ENCODE peak calls at places on chromosomes 1 and 21, in eight cellular contexts. E is OCI-LY7, M is RWPE2, D is HFF-Myc, S is pancreas, V is fibroblast of pulmonary artery, Y is fibroblast of lung, F is Peyer's patch. W is an unnamed sample.

GRCh38 chr1:86704972-86705632 is 726 bp downstream of the SH3GLB1 start:
- DNase-seq in D (peak), S (no peak), V (peak), M (peak), F (peak), E (peak), Y (peak), W (peak)

GRCh38 chr1:6638226-6638625 is 13.6 kb downstream of the THAP3 start:
- DNase-seq in Y (peak), F (no peak), E (no peak), S (no peak), D (no peak), V (peak), M (no peak), W (no peak)

GRCh38 chr1:204289280-204289679 is 70.4 kb downstream of the PLEKHA6 start:
- DNase-seq in D (no peak), S (no peak), M (no peak), F (no peak), V (no peak), E (no peak), Y (no peak), W (no peak)

GRCh38 chr1:172588296-172589291 is 55.6 kb downstream of the SUCO start:
- DNase-seq in F (no peak), Y (peak), S (no peak), M (peak), D (peak), E (no peak), V (peak), W (peak)

GRCh38 chr1:182561432-182561831 is 27.6 kb downstream of the RNASEL start:
- DNase-seq in D (no peak), M (no peak), F (no peak), Y (no peak), V (no peak), E (no peak), S (no peak), W (no peak)

GRCh38 chr1:159798893-159799292 is 3.3 kb upstream of the FCRL6 start:
- DNase-seq in D (peak), Y (peak), V (peak), M (no peak), E (peak), S (no peak), F (peak), W (peak)

GRCh38 chr21:25456672-25457071 is 150.6 kb downstream of the MRPL39 start:
- DNase-seq in S (no peak), V (peak), F (no peak), D (no peak), M (no peak), E (no peak), Y (peak), W (peak)

GRCh38 chr1:31679091-31679490 is 24.7 kb downstream of the COL16A1 start:
- DNase-seq in Y (no peak), V (no peak), E (no peak), M (no peak), S (no peak), F (no peak), D (no peak), W (no peak)

GRCh38 chr1:85259866-85260345 is 444 bp upstream of the C1orf52 start:
- DNase-seq in D (no peak), E (no peak), F (no peak), Y (peak), M (no peak), S (no peak), V (peak), W (peak)

GRCh38 chr1:116972676-116973035 is 28.9 kb upstream of the CD101 start:
- DNase-seq in Y (no peak), E (no peak), V (no peak), D (no peak), S (no peak), M (no peak), F (no peak), W (peak)

GRCh38 chr1:173477286-173478098 is at the start of gene PRDX6:
- DNase-seq in M (peak), V (peak), E (peak), F (no peak), Y (peak), D (peak), S (peak), W (peak)

GRCh38 chr1:217717959-217718358 is 86.8 kb downstream of the SPATA17 start:
- DNase-seq in S (no peak), D (no peak), M (no peak), V (no peak), F (no peak), E (no peak), Y (no peak), W (no peak)

GRCh38 chr1:206589206-206589605 is 23.1 kb downstream of the EIF2D start:
- DNase-seq in V (peak), S (no peak), D (peak), Y (peak), F (no peak), M (no peak), E (no peak), W (peak)

GRCh38 chr1:59433440-59433813 is 136.5 kb downstream of the FGGY start:
- DNase-seq in M (no peak), E (no peak), D (no peak), S (no peak), Y (no peak), F (no peak), V (no peak), W (no peak)

GRCh38 chr1:113118266-113118665 is 45.3 kb downstream of the LRIG2 start:
- DNase-seq in S (no peak), M (no peak), V (no peak), E (no peak), Y (no peak), F (no peak), D (no peak), W (peak)

GRCh38 chr1:150165622-150166612 is 16.2 kb downstream of the PLEKHO1 start:
- DNase-seq in V (peak), D (no peak), M (no peak), S (no peak), F (no peak), E (peak), Y (peak), W (peak)

DNA sequence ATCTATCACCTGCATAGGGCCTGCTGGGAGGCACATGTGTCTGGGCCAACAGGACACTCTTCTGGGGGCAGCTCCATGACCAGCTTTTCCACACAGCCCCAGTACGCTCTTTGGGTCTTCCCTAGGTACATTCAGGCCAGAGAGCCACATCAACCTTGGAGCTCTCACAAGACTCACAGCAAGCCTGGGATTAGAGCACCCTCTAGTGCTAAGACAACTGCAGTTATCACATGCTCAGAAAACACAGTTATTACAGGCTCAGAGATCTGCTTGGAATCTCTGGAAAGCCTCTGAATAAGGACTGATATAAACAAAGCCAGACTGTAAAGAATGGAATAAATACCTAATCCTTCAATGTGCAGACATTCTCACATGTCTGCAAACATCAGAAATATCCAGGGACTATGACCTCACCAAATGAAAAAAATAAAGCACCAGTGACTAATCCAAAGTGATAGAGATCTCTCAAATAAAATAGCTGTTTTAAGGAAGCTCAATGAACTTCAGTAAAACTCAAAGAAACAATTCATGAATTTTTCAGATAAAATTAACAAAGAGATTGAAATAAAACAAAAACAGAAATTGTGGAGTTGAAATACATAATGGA is 563.9 kb upstream of the NR5A2 start:
- DNase-seq in D (peak), Y (peak), F (no peak), V (peak), E (peak), S (peak), M (no peak), W (peak)
- TF ChIP-seq CTCF in D (peak), Y (peak), F (no peak), V (peak), E (peak), S (peak), M (peak), W (peak)

DNA sequence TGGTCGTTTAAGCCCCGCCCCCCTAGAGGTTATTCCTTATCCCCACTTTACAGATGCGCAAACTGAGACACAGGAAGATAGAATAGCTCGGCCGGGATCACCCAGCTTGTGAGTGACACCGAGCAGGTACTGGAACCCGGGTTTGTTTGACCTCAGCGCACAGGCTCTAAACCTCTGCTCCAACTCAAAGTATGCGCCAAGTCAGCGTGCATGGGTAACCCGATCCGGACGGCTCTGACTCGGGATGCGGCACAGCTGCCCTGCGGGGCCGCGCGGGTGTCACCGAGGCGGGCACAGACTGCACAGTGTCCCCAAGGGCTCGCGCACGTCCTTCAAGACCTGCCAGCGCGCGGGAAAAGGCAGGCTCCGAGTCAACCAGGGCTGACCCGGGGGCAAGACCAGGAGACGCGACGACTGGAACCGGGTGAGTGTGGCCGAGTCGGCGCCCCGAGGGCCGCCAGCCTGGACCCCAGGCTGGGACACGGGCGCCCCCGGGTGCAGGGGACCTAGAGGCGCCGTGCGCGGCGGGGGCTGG is 102.0 kb upstream of the SOD1 start:
- DNase-seq in D (no peak), V (no peak), F (no peak), S (peak), M (no peak), E (no peak), Y (no peak), W (no peak)
- TF ChIP-seq CTCF in D (no peak), V (no peak), F (no peak), S (no peak), M (no peak), E (no peak), Y (no peak), W (no peak)

DNA sequence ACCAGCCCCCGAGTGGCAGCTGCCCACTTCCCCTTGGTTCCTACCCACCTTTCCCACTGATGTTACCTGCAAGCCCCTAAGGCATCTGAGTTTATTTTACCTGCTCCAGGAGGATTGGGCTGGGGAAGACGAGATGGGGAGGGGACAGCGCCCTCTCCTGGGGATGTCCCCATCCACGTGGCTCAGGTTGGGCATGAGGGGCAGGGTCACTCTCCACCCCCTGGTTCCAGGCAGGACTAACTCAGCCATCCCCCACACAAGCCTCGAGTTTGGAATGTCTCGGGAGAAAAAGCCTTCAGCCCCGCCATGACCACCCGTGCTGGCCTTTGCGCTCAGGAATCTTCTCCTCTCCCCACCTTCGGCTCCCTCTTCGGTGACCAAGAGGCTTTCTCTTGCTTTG is 90.0 kb downstream of the ARHGEF10L start:
- DNase-seq in S (no peak), Y (no peak), F (no peak), E (no peak), V (no peak), D (no peak), M (no peak), W (no peak)
- TF ChIP-seq CTCF in S (no peak), Y (no peak), F (peak), E (peak), V (no peak), D (peak), M (peak), W (peak)

DNA sequence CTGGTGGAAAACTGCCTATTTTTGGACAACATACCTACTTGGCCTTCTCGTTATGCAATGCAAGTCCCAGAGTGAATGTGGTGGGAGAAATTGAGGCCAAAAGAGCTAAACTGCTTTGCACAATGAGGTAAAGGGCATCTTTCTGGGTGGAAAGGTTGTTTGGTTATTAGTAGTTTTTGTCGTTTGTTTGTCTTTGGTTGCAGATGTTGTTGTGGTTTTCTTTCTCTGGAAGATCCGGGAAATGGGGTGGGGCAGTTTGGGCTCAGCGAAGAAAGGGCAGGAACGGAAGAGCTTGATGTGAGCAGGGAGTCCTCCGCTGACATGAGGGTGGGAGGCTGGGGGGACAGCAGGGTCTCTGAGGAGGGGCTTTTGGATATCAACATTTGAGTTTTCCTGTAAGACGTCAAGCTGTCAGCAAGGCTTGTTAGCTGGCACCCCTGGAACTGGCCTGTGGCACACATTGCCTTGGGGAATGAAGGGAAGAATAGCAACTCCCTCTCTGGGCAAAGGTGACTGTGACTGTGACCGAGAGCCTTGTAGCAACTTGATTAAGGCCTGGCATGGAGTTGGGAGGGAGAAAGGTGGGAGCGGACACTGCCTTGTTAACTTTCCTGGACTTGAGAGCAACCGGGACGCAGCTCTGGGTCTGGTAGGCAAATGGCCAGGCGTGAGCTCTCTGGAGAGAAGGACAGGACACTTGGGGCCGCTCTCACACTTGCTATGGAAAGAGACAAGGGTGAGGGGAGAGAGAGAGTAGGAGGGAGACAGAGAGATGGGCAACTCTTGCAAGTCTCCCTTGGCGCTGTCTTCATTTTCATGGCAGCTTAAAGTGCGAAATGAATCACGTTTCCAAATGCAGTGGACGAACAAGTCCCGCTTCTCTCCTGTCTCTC is 15.4 kb upstream of the OPRD1 start:
- DNase-seq in D (no peak), Y (no peak), S (no peak), E (no peak), M (no peak), F (no peak), V (no peak), W (no peak)
- TF ChIP-seq CTCF in D (no peak), Y (no peak), S (no peak), E (no peak), M (no peak), F (no peak), V (no peak), W (no peak)

GRCh38 chr1:23198373-23198772 is 18.9 kb downstream of the HTR1D start:
- DNase-seq in M (no peak), F (no peak), S (no peak), D (peak), V (peak), Y (peak), E (no peak), W (peak)
- TF ChIP-seq CTCF in M (peak), F (no peak), S (no peak), D (no peak), V (peak), Y (no peak), E (no peak), W (no peak)

GRCh38 chr1:55481634-55482033 is 266.5 kb upstream of the USP24 start:
- DNase-seq in V (no peak), D (no peak), M (no peak), E (no peak), Y (no peak), S (no peak), F (no peak), W (peak)

GRCh38 chr1:55484173-55484572 is 269.0 kb upstream of the USP24 start:
- DNase-seq in V (no peak), E (no peak), F (no peak), M (no peak), S (no peak), D (no peak), Y (no peak), W (peak)

GRCh38 chr1:55479970-55480369 is 264.8 kb upstream of the USP24 start:
- DNase-seq in F (no peak), D (no peak), E (no peak), M (no peak), S (no peak), V (no peak), Y (no peak), W (no peak)

GRCh38 chr1:55480396-55480795 is 265.2 kb upstream of the USP24 start:
- DNase-seq in V (no peak), S (no peak), E (no peak), M (no peak), Y (no peak), F (no peak), D (no peak), W (no peak)

GRCh38 chr1:55483523-55483922 is 268.4 kb upstream of the USP24 start:
- DNase-seq in M (no peak), F (no peak), D (no peak), V (no peak), Y (no peak), E (peak), S (no peak), W (no peak)
- TF ChIP-seq CTCF in M (no peak), F (no peak), D (no peak), V (no peak), Y (no peak), E (peak), S (no peak), W (no peak)

DNA sequence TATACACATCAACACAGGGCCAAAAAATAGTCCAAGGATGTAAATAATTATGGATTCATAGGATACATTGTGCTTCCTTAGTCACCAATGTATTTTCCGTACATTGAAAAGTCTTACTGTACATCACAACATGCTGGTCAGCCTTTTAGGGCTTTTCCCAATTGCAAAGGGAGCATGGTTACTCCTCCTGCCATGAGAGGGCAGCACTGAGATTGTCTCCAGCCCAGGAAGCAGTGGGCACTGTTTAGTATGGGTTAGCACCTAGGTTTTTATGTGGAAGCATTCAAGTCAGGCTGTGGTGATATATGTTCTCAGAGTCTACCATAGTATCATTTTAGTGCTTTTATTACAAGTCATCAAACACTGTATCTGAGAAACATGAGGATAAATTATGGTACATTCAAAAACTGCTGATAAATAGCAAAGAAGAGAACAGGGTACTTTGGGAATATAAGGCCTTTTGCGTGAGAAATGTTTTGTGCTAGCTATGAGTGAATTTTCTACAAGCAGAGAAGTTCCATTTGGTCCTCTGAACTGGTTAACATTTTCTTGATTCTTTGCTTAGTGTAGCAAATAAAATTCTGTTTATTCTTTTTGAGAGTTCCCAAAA is 34.0 kb downstream of the ST6GALNAC5 start:
- DNase-seq in Y (peak), V (peak), D (peak), S (no peak), E (peak), M (no peak), F (no peak), W (peak)
- TF ChIP-seq CTCF in Y (peak), V (peak), D (peak), S (no peak), E (peak), M (peak), F (no peak), W (peak)

GRCh38 chr1:175163702-175164101 is 28.9 kb downstream of the KIAA0040 start:
- DNase-seq in S (no peak), D (no peak), E (no peak), M (no peak), F (no peak), V (no peak), Y (no peak), W (no peak)
- TF ChIP-seq CTCF in S (no peak), D (no peak), E (peak), M (no peak), F (no peak), V (no peak), Y (no peak), W (no peak)

GRCh38 chr1:57327331-57327730 is 96.5 kb downstream of the DAB1 start:
- DNase-seq in M (no peak), E (no peak), F (no peak), Y (no peak), V (no peak), D (no peak), S (no peak), W (no peak)

GRCh38 chr1:57327946-57328345 is 95.9 kb downstream of the DAB1 start:
- DNase-seq in M (no peak), S (no peak), V (no peak), Y (no peak), E (no peak), F (no peak), D (no peak), W (no peak)

GRCh38 chr1:57329001-57329400 is 94.9 kb downstream of the DAB1 start:
- DNase-seq in S (no peak), F (no peak), M (no peak), V (no peak), Y (no peak), E (no peak), D (no peak), W (no peak)

GRCh38 chr1:57331620-57332019 is 92.2 kb downstream of the DAB1 start:
- DNase-seq in D (no peak), F (no peak), M (no peak), Y (no peak), E (no peak), V (no peak), S (no peak), W (no peak)

DNA sequence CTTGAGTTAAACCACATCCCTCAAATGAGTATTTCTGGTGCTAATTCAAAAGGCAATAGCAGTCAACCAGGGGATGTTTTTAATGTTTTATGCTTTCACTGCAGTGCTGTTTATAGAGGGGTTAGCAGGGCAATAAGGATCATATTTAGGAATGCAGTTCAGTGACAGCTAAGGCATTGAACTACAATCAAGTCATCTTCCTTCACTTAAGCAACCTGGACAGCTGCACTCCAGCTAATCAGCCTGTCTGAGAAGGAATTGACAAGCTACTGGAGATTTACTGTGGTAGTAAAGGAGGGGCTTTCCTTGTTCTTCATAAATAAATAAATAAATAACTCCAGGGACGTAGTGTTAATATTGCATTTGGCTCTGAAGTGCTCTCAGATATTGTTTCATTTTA is 93.9 kb downstream of the DAB1 start:
- DNase-seq in F (no peak), M (no peak), V (no peak), Y (no peak), E (no peak), D (no peak), S (no peak), W (no peak)
- TF ChIP-seq CTCF in F (no peak), M (no peak), V (no peak), Y (no peak), E (no peak), D (no peak), S (no peak), W (no peak)

W was measured in bronchial epithelial cell.